ENCODE peak calls at places on chromosomes 16 and 17, in ten cellular contexts. Q is activated T-cell treated with anti-CD3 and anti-CD28 coated beads for 1 hour; P is B cell; E is H54; A is fibroblast of gingiva; J is fibroblast of the aortic adventitia; O is retinal pigment epithelial cell; D is stimulated activated CD4-positive, alpha-beta T cell treated with anti-CD3 and anti-CD28 coated beads, Interleukin-4, amount 100 ng/mL, for 24 hours; K is IMR-90; X is GM13976. L is an unnamed sample.

GRCh38 chr16:55333690-55334089 is 9.7 kb downstream of the IRX6 start:
- DNase-seq in K (no peak), O (no peak), D (no peak), A (peak), X (no peak), E (no peak), P (no peak), Q (no peak), J (no peak), L (no peak)

GRCh38 chr17:2954898-2955445 is 108.4 kb downstream of the OR1D5 start:
- DNase-seq in O (peak), X (no peak), J (peak), A (peak), D (peak), E (peak), P (no peak), K (peak), Q (no peak), L (peak)

GRCh38 chr17:68204736-68205135 is 43.1 kb upstream of the AMZ2 start:
- DNase-seq in D (no peak), P (no peak), O (no peak), J (no peak), Q (no peak), E (peak), K (no peak), X (peak), A (no peak), L (no peak)

GRCh38 chr16:80027007-80027965 is 426.7 kb upstream of the MAF start:
- DNase-seq in D (peak), X (no peak), Q (peak), J (no peak), K (peak), E (peak), A (peak), P (no peak), O (peak), L (peak)

GRCh38 chr17:77117415-77117814 is 23.4 kb upstream of the SEC14L1 start:
- DNase-seq in A (no peak), O (no peak), X (no peak), J (peak), K (no peak), P (no peak), Q (no peak), D (no peak), E (no peak), L (no peak)

GRCh38 chr16:49859139-49859947 is 3.4 kb upstream of the ZNF423 start:
- DNase-seq in E (no peak), J (peak), Q (no peak), D (no peak), P (no peak), A (no peak), O (no peak), K (no peak), X (no peak), L (no peak)

GRCh38 chr17:43316522-43317142 is 82.2 kb upstream of the ARL4D start:
- DNase-seq in A (no peak), D (no peak), P (peak), K (no peak), Q (no peak), X (no peak), J (peak), E (no peak), O (no peak), L (no peak)

GRCh38 chr16:87970206-87970605 is 19.0 kb downstream of the BANP start:
- DNase-seq in K (peak), J (peak), O (peak), Q (no peak), D (no peak), P (no peak), A (peak), E (no peak), X (no peak), L (no peak)

GRCh38 chr16:58488531-58488930 is 11.4 kb upstream of the NDRG4 start:
- DNase-seq in Q (no peak), J (no peak), K (no peak), X (no peak), D (no peak), P (no peak), E (no peak), A (no peak), O (no peak), L (no peak)

GRCh38 chr17:7912927-7913524 is 3.1 kb downstream of the RNF227 start:
- DNase-seq in K (peak), J (peak), Q (no peak), E (peak), X (peak), A (peak), D (peak), O (no peak), P (peak), L (peak)

GRCh38 chr17:78673395-78673794 is 96.2 kb upstream of the DNAH17 start:
- DNase-seq in D (no peak), O (no peak), P (no peak), X (no peak), J (no peak), E (no peak), A (no peak), Q (no peak), K (no peak), L (no peak)

GRCh38 chr17:44831270-44831770 is 1.2 kb upstream of the GJC1 start:
- DNase-seq in X (no peak), Q (no peak), J (no peak), D (no peak), E (no peak), O (no peak), A (no peak), K (no peak), P (no peak), L (no peak)

GRCh38 chr16:10181196-10182162 is 749 bp downstream of the GRIN2A start:
- DNase-seq in A (peak), Q (no peak), D (peak), K (peak), O (no peak), E (peak), X (peak), P (peak), J (peak), L (peak)

GRCh38 chr17:55275894-55276804 is 11.4 kb downstream of the HLF start:
- DNase-seq in O (no peak), Q (no peak), E (peak), D (no peak), X (no peak), A (peak), K (no peak), P (no peak), J (no peak), L (no peak)

GRCh38 chr17:20159406-20160075 is 150.4 kb downstream of the SPECC1 start:
- DNase-seq in J (no peak), O (no peak), Q (no peak), X (no peak), A (no peak), P (no peak), E (no peak), D (no peak), K (peak), L (no peak)

GRCh38 chr17:16106161-16106891 is 106.7 kb downstream of the TTC19 start:
- DNase-seq in E (no peak), J (peak), K (peak), X (no peak), O (peak), A (peak), D (no peak), P (no peak), Q (no peak), L (no peak)

GRCh38 chr17:33562792-33563191 is 269.7 kb upstream of the ASIC2 start:
- DNase-seq in O (no peak), D (no peak), Q (no peak), E (no peak), J (no peak), K (no peak), P (no peak), X (no peak), A (no peak), L (no peak)

GRCh38 chr17:44147812-44148211 is 6.1 kb downstream of the HROB start:
- DNase-seq in K (no peak), Q (no peak), D (no peak), A (no peak), E (no peak), P (no peak), O (no peak), J (no peak), X (no peak), L (no peak)

GRCh38 chr16:12276631-12277030 is 300.1 kb downstream of the SNX29 start:
- DNase-seq in J (no peak), X (no peak), K (no peak), D (no peak), E (no peak), P (no peak), Q (no peak), A (no peak), O (no peak), L (no peak)

GRCh38 chr17:64061157-64061898 is 40.9 kb upstream of the ICAM2 start:
- DNase-seq in D (peak), P (no peak), O (no peak), Q (no peak), J (peak), K (peak), A (no peak), E (no peak), X (peak), L (no peak)

GRCh38 chr17:41869426-41869825 is 4.2 kb upstream of the KLHL11 start:
- DNase-seq in K (no peak), X (no peak), A (no peak), Q (no peak), E (no peak), J (no peak), P (no peak), O (no peak), D (no peak), L (no peak)

GRCh38 chr17:49435630-49436029 is 20.9 kb upstream of the PHB1 start:
- DNase-seq in X (no peak), P (no peak), D (no peak), O (no peak), E (no peak), A (no peak), Q (no peak), K (no peak), J (no peak), L (no peak)

GRCh38 chr17:12342609-12343248 is 322.1 kb downstream of the MAP2K4 start:
- DNase-seq in P (no peak), D (no peak), O (no peak), K (no peak), E (no peak), J (peak), Q (no peak), X (peak), A (no peak), L (peak)